ENCODE peak calls at places on chromosomes 13 and 19, in five cellular contexts. H is H1, Z is GM12878, R is HepG2, S is NT2/D1. F is an unnamed sample.

GRCh38 chr19:5191091-5191490 is 149.5 kb downstream of the PTPRS start:
- DNase-seq in H (no peak), Z (no peak), R (no peak), S (no peak), F (no peak)

GRCh38 chr13:76967031-76967430 is 18.7 kb downstream of the ACOD1 start:
- DNase-seq in H (no peak), Z (no peak), R (no peak), S (no peak), F (no peak)

GRCh38 chr19:48321372-48321621 is 4.1 kb upstream of the EMP3 start:
- DNase-seq in H (no peak), Z (peak; percentile 85), R (no peak), S (peak; percentile 89), F (peak; percentile 96)

GRCh38 chr13:59111711-59112110 is 1052.0 kb downstream of the DIAPH3 start:
- DNase-seq in H (no peak), Z (no peak), R (no peak), S (no peak), F (no peak)

GRCh38 chr13:113973218-113974164 is at the start of gene C13orf46:
- DNase-seq in H (no peak), Z (no peak), R (peak; percentile 12), S (no peak), F (no peak)

GRCh38 chr13:47457631-47458030 is 543.4 kb downstream of the SUCLA2 start:
- DNase-seq in H (no peak), Z (no peak), R (no peak), S (no peak), F (no peak)

GRCh38 chr19:54138777-54139256 is 1.3 kb downstream of the CNOT3 start:
- DNase-seq in H (no peak), Z (no peak), R (no peak), S (no peak), F (no peak)

GRCh38 chr13:79937311-79938243 is 403.3 kb downstream of the SPRY2 start:
- DNase-seq in H (no peak), Z (no peak), R (no peak), S (no peak), F (no peak)

GRCh38 chr13:109840201-109840892 is 54.0 kb upstream of the IRS2 start:
- DNase-seq in H (no peak), Z (no peak), R (no peak), S (no peak), F (no peak)

GRCh38 chr19:50803633-50804419 is 13.6 kb downstream of the ACP4 start:
- DNase-seq in H (no peak), Z (no peak), R (no peak), S (no peak), F (peak; percentile 55)

GRCh38 chr19:751501-752341 is 809 bp downstream of the MISP start:
- DNase-seq in H (no peak), Z (no peak), R (peak; percentile 53), S (no peak), F (no peak)

GRCh38 chr19:2047449-2048103 is 3.5 kb downstream of the MKNK2 start:
- DNase-seq in H (no peak), Z (no peak), R (no peak), S (no peak), F (no peak)

GRCh38 chr19:35264281-35265125 is 4.3 kb upstream of the USF2 start:
- DNase-seq in H (no peak), Z (no peak), R (no peak), S (no peak), F (no peak)

GRCh38 chr19:35265126-35265995 is 3.4 kb upstream of the USF2 start:
- DNase-seq in H (no peak), Z (no peak), R (no peak), S (no peak), F (no peak)

GRCh38 chr19:35266904-35267817 is 1.6 kb upstream of the USF2 start:
- DNase-seq in H (peak; percentile 70), Z (no peak), R (no peak), S (no peak), F (no peak)

GRCh38 chr19:35267818-35268545 is 780 bp upstream of the USF2 start:
- DNase-seq in H (peak; percentile 81), Z (no peak), R (no peak), S (no peak), F (peak; percentile 93)

DNA sequence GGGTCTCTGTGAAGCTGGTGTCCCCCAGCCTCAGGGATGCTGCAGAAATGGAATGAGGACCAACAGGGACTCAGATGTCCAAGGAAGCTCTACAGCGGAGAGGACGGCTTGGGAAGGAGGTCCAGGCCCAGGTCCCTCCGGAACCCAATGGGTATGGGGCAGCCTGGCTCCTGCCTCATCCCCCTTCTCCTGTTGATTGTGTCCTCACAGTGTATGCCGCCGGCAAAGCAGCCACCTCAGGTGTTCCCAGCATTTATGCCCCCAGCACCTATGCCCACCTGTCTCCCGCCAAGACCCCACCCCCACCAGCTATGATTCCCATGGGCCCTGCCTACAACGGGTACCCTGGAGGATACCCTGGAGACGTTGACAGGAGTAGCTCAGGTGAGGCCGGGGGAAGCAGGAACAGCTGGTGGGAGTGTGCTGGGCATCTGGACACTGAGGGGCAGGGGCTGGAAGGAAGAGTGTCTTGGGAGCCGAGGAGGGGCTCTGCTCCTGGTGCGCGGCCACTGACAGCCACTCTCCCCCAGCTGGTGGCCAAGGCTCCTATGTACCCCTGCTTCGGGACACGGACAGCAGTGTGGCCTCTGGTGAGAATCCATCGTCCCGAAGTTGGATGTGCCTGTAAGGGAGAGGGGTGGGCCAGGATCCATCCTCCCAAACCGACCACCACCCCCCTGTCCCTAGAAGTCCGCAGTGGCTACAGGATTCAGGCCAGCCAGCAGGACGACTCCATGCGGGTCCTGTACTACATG is 2.4 kb upstream of the USF2 start:
- DNase-seq in H (no peak), Z (no peak), R (no peak), S (no peak), F (no peak)
- TF ChIP-seq SUZ12 in H (no peak), Z (no peak), R (no peak), S (no peak), F (no peak)

GRCh38 chr19:18439910-18440237 is 1.9 kb upstream of the ISYNA1 start:
- DNase-seq in H (no peak), Z (no peak), R (no peak), S (no peak), F (no peak)

GRCh38 chr19:18439025-18439909 is 1.3 kb upstream of the ISYNA1 start:
- DNase-seq in H (no peak), Z (no peak), R (peak; percentile 72), S (no peak), F (no peak)

GRCh38 chr19:18440936-18441803 is 3.2 kb upstream of the ISYNA1 start:
- DNase-seq in H (no peak), Z (no peak), R (peak; percentile 10), S (no peak), F (no peak)

GRCh38 chr19:18441804-18442788 is 4.2 kb upstream of the ISYNA1 start:
- DNase-seq in H (no peak), Z (no peak), R (peak; percentile 7), S (no peak), F (no peak)

GRCh38 chr19:18440421-18440877 is 2.5 kb upstream of the ISYNA1 start:
- DNase-seq in H (no peak), Z (no peak), R (peak; percentile 57), S (no peak), F (no peak)
- TF ChIP-seq SUZ12 in H (no peak), Z (no peak), R (no peak), S (no peak), F (no peak)

GRCh38 chr19:35751839-35752745 is 3.7 kb downstream of the LIN37 start:
- DNase-seq in H (no peak), Z (no peak), R (no peak), S (no peak), F (no peak)

GRCh38 chr19:35753634-35754364 is 3.0 kb downstream of the HSPB6 start:
- DNase-seq in H (no peak), Z (no peak), R (no peak), S (no peak), F (no peak)

GRCh38 chr19:35754365-35755139 is 2.3 kb downstream of the HSPB6 start:
- DNase-seq in H (no peak), Z (no peak), R (no peak), S (no peak), F (no peak)

GRCh38 chr19:35755160-35755549 is 1.7 kb downstream of the HSPB6 start:
- DNase-seq in H (no peak), Z (no peak), R (no peak), S (no peak), F (no peak)

DNA sequence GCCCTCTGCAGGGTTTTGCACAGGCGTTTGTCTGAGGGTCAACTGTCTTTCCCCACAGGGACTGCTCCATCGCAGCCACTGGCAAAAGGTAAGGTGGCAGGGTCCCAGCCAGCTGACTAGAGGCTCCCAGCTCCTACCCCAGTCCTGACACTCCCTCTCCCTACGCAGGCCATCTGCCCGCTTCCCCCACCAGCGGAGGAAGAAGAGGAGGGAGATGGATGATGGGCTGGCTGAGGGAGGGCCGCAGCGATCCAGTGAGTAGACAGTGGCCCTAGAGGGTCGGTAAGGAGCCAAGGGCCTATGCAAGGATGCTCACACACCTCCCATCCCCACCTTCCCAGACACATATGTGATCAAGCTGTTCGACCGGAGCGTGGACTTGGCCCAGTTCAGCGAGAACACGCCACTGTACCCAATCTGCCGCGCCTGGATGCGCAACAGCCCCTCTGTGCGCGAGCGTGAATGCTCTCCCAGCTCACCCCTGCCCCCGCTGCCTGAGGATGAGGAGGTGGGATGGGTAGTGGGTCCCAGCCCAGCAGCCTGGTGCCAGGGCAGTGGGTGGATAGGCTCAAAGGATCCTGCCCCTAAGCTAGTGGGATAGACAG is 4.0 kb downstream of the HSPB6 start:
- DNase-seq in H (no peak), Z (no peak), R (no peak), S (no peak), F (no peak)
- TF ChIP-seq SUZ12 in H (no peak), Z (no peak), R (no peak), S (no peak), F (no peak)

GRCh38 chr13:98664047-98664446 is 87.1 kb upstream of the STK24 start:
- DNase-seq in H (no peak), Z (no peak), R (no peak), S (no peak), F (no peak)
- TF ChIP-seq SUZ12 in H (no peak), Z (no peak), R (no peak), S (no peak), F (no peak)

GRCh38 chr19:44876930-44877530 is 14.0 kb upstream of the TOMM40 start:
- DNase-seq in H (no peak), Z (no peak), R (no peak), S (no peak), F (no peak)
- TF ChIP-seq SUZ12 in H (no peak), Z (no peak), R (no peak), S (no peak), F (no peak)

F was measured in HEK293T.